ENCODE peak calls at places on chromosomes 2 and 18, in six cellular contexts. E is naive B cell; T is GM23248; F is effector memory CD4-positive, alpha-beta T cell; G is AG10803; A is SHP77. O is an unnamed sample.

GRCh38 chr2:16413947-16414346 is 251.7 kb downstream of the CYRIA start:
- DNase-seq in T (no peak), A (no peak), G (no peak), E (no peak), F (no peak), O (no peak)

GRCh38 chr18:48838921-48839818 is 111.6 kb downstream of the SMAD7 start:
- DNase-seq in A (no peak), E (no peak), T (peak), G (peak), F (no peak), O (no peak)

GRCh38 chr2:18194161-18194560 is 315.7 kb downstream of the KCNS3 start:
- DNase-seq in T (no peak), E (no peak), G (no peak), A (no peak), F (no peak), O (no peak)

GRCh38 chr2:218166791-218167190 is at the start of gene CXCR1:
- DNase-seq in T (no peak), E (peak), G (no peak), F (peak), A (no peak), O (peak)

GRCh38 chr18:555705-556402 is 24.3 kb upstream of the CETN1 start:
- DNase-seq in F (no peak), E (no peak), G (peak), T (peak), A (no peak), O (no peak)

GRCh38 chr2:43129254-43129653 is 97.2 kb downstream of the ZFP36L2 start:
- DNase-seq in F (no peak), E (no peak), T (no peak), A (no peak), G (no peak), O (no peak)

GRCh38 chr2:230737791-230738226 is 25.2 kb downstream of the CAB39 start:
- DNase-seq in T (no peak), G (no peak), E (no peak), A (no peak), F (no peak), O (no peak)

GRCh38 chr2:19031642-19032041 is 326.8 kb downstream of the OSR1 start:
- DNase-seq in G (no peak), F (no peak), E (no peak), A (no peak), T (peak), O (no peak)

GRCh38 chr2:50979495-50979894 is 52.4 kb downstream of the NRXN1 start:
- DNase-seq in G (no peak), F (no peak), T (no peak), A (no peak), E (no peak), O (no peak)

GRCh38 chr2:217901826-217902225 is 101.0 kb downstream of the TNS1 start:
- DNase-seq in F (no peak), G (peak), T (peak), A (no peak), E (no peak), O (no peak)

GRCh38 chr2:235011607-235011928 is 59.8 kb downstream of the SH3BP4 start:
- DNase-seq in G (no peak), A (no peak), T (no peak), F (no peak), E (no peak), O (no peak)

GRCh38 chr18:9766076-9766481 is 58.0 kb downstream of the RAB31 start:
- DNase-seq in G (no peak), F (no peak), A (no peak), E (no peak), T (no peak), O (no peak)

GRCh38 chr2:216189410-216189809 is 80.3 kb downstream of the XRCC5 start:
- DNase-seq in E (no peak), T (peak), F (no peak), A (no peak), G (no peak), O (no peak)

GRCh38 chr2:24871852-24872323 is 48.1 kb downstream of the ADCY3 start:
- DNase-seq in T (no peak), F (no peak), E (no peak), G (no peak), A (no peak), O (no peak)

GRCh38 chr2:16170675-16171424 is 230.5 kb downstream of the MYCN start:
- DNase-seq in F (no peak), G (no peak), E (no peak), T (no peak), A (no peak), O (no peak)

GRCh38 chr2:239291505-239292350 is 109.1 kb downstream of the HDAC4 start:
- DNase-seq in G (no peak), F (no peak), T (no peak), E (no peak), A (peak), O (peak)

GRCh38 chr2:120871016-120871635 is 135.5 kb downstream of the GLI2 start:
- DNase-seq in A (no peak), F (no peak), E (no peak), G (no peak), T (no peak), O (no peak)

GRCh38 chr2:204664708-204665121 is 119.4 kb downstream of the PARD3B start:
- DNase-seq in A (no peak), E (no peak), F (no peak), T (peak), G (peak), O (no peak)

O was measured in upper lobe of left lung.